ENCODE peak calls at places on chromosomes 1 and 21, in ten cellular contexts. V is small intestine; H is mucosa of descending colon; N is heart left ventricle; A is colonic mucosa; U is mammary epithelial cell; T is ovary; B is pancreas; Z is endodermal cell; Y is naive thymus-derived CD4-positive, alpha-beta T cell. G is an unnamed sample. For H3K4me1 and H3K9me3, the result is how much of the 10 kb centered on the place peaks cover.

GRCh38 chr1:117366982-117367768 is at the start of gene MAN1A2:
- DNase-seq in V (peak), H (peak), N (peak), A (peak), U (peak), T (peak), B (peak), Z (peak), Y (peak), G (peak)

GRCh38 chr1:200226969-200227303 is 182.9 kb downstream of the ZNF281 start:
- DNase-seq in V (no peak), H (no peak), N (no peak), A (no peak), U (peak), T (no peak), B (no peak), Z (peak), Y (no peak), G (no peak)

GRCh38 chr1:235136111-235136510 is 7.5 kb upstream of the TOMM20 start:
- DNase-seq in V (no peak), H (no peak), N (no peak), A (no peak), U (no peak), T (no peak), B (no peak), Z (no peak), Y (no peak), G (no peak)

GRCh38 chr1:29651684-29652665 is 415.7 kb downstream of the PTPRU start:
- DNase-seq in V (no peak), H (no peak), N (no peak), A (peak), U (no peak), T (no peak), B (no peak), Z (peak), Y (no peak), G (no peak)

GRCh38 chr1:22903113-22903512 is 69.6 kb downstream of the LACTBL1 start:
- DNase-seq in V (no peak), H (no peak), N (no peak), A (no peak), U (peak), T (no peak), B (no peak), Z (no peak), Y (no peak), G (no peak)

GRCh38 chr1:27116697-27117096 is 38.2 kb downstream of the SLC9A1 start:
- DNase-seq in V (no peak), H (peak), N (no peak), A (no peak), U (no peak), T (no peak), B (no peak), Z (no peak), Y (no peak), G (no peak)

GRCh38 chr1:31663622-31664452 is 19.2 kb upstream of the PEF1 start:
- DNase-seq in V (peak), H (no peak), N (peak), A (peak), U (no peak), T (peak), B (peak), Z (peak), Y (peak), G (peak)

GRCh38 chr1:97832490-97832889 is 88.3 kb downstream of the DPYD start:
- DNase-seq in V (no peak), H (no peak), N (no peak), A (no peak), U (no peak), T (no peak), B (no peak), Z (no peak), Y (no peak), G (no peak)

GRCh38 chr1:242738702-242739225 is 214.3 kb upstream of the PLD5 start:
- DNase-seq in V (no peak), H (no peak), N (no peak), A (no peak), U (no peak), T (no peak), B (no peak), Z (no peak), Y (no peak), G (no peak)

GRCh38 chr1:54546651-54547348 is 1.2 kb upstream of the ACOT11 start:
- DNase-seq in V (no peak), H (no peak), N (no peak), A (no peak), U (no peak), T (no peak), B (no peak), Z (no peak), Y (no peak), G (no peak)

GRCh38 chr21:44873356-44874239 is at the start of gene PTTG1IP:
- DNase-seq in V (peak), H (peak), N (peak), A (peak), U (peak), T (peak), B (peak), Z (peak), Y (peak), G (peak)

GRCh38 chr21:44872568-44873355 is 728 bp downstream of the PTTG1IP start:
- DNase-seq in V (no peak), H (peak), N (peak), A (peak), U (peak), T (peak), B (peak), Z (peak), Y (no peak), G (peak)

GRCh38 chr21:44874497-44875331 is 1.2 kb upstream of the PTTG1IP start:
- DNase-seq in V (peak), H (peak), N (peak), A (peak), U (peak), T (peak), B (peak), Z (peak), Y (peak), G (peak)

GRCh38 chr21:44875341-44875740 is 1.9 kb upstream of the PTTG1IP start:
- DNase-seq in V (peak), H (no peak), N (no peak), A (no peak), U (peak), T (no peak), B (no peak), Z (no peak), Y (peak), G (no peak)

GRCh38 chr21:44874240-44874496 is 678 bp upstream of the PTTG1IP start:
- DNase-seq in V (peak), H (no peak), N (no peak), A (no peak), U (no peak), T (no peak), B (no peak), Z (no peak), Y (no peak), G (no peak)
- H3K4me1 ChIP-seq in V (under half), H (under half), N (under half), A (under half), U (under half), T (under half), B (under half), Z (under half), Y (under half), G (under half)

DNA sequence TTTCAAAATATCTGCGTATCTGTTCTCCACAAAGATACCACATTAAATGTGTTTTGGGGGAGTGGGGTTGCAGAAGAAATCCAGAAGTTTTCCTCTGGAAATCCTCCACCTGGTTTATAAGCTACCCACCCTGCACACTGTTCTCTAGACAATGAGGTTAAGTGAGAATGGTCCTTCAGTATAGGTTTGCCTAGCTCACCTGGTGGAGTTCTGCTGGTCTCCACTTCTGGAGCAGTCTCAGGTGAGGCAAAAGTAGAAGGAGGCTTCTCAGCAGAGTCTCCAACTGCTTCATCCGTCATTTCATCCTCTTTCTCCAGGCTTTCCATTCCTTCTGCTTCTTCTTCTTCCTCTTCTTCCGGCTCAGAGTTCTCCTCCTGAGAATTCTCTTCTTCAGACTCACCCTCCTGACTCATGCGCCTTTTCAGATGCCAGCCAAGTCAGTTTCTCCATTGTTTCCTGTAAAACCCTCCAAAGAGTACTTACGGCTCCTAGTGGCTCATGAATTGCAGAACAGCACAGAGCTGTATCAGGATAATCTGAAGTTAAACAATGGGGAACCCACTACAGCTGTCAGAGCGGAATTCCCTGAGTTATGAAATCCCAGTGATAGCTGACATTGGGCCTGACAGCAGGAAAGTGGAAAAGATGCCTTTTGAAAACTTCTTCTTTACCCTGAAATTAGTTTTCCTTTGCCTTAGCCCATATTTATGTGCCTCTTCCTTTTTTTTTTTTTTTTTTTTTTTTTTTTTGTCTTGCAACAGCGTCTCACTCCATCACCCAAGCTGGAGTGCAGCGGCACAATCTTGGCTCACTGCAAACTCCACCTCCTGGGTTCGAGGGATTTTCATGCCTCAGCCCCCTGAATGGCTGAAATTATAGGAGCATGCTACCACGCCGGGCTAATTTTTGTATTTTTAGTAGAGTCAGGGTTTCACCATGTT is 38.5 kb downstream of the MSTO1 start:
- DNase-seq in V (peak), H (no peak), N (no peak), A (peak), U (peak), T (no peak), B (no peak), Z (no peak), Y (no peak), G (no peak)
- H3K4me3 ChIP-seq in V (no peak), H (no peak), N (peak), A (no peak), U (peak), T (no peak), B (no peak), Z (no peak), Y (no peak), G (no peak)

GRCh38 chr1:81020506-81020905 is 780.2 kb upstream of the ADGRL2 start:
- DNase-seq in V (no peak), H (no peak), N (no peak), A (no peak), U (no peak), T (no peak), B (no peak), Z (no peak), Y (no peak), G (no peak)

GRCh38 chr1:81023187-81023724 is 777.5 kb upstream of the ADGRL2 start:
- DNase-seq in V (no peak), H (no peak), N (no peak), A (no peak), U (no peak), T (no peak), B (no peak), Z (no peak), Y (no peak), G (no peak)

DNA sequence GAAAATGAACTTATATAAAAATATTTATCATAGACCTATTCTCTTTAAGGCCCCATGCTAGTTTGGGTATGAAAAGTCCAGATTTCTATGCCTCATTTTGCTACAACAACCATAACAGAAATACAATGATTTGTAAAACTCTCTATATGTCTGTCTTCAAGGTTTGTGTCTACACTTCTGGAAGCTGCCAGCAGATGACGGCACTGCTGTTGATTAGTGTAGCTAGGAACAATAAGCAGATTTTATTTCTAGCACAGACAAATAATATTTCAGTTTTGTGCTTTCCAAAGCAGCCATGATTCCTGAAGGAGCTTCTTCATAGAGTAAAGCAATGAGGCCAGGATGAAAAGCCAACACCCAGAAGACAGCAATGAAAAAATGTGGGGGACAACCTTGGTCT is 779.6 kb upstream of the ADGRL2 start:
- DNase-seq in V (no peak), H (no peak), N (no peak), A (no peak), U (no peak), T (no peak), B (no peak), Z (no peak), Y (no peak), G (no peak)
- H3K9me3 ChIP-seq in V (under half), H (under half), N (under half), A (under half), U (under half), T (under half), B (under half), Z (under half), Y (under half), G (under half)

DNA sequence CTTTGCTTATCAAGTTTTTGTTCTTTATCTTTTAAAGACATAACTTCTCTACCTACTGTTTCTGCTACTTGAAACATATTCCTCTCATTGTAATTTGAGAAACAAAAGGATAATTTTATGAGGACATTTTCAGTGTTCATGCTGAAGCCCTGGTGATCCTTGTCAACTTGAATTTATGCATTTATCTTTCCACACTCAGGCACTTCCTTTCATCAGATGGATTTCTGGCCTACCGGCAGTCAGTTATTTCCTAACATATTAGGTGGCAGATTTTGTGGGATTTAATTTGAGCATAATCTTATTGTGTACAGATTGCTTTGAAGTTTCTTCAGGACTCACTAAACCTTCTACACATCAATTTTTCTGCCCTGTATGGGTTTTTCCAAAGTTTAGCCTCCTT is 75.0 kb downstream of the RGL1 start:
- DNase-seq in V (no peak), H (no peak), N (no peak), A (no peak), U (no peak), T (no peak), B (no peak), Z (no peak), Y (no peak), G (no peak)
- H3K4me1 ChIP-seq in V (under half), H (under half), N (half or more), A (under half), U (under half), T (under half), B (under half), Z (under half), Y (under half), G (half or more)